ENCODE peak calls at places on chromosomes 2 and 18, in seven cellular contexts. One of them, this sample, is unnamed.

GRCh38 chr18:69528439-69528838 is 127.8 kb downstream of the DOK6 start:
- DNase-seq in GM12891: no peak
- DNase-seq in psoas muscle: no peak
- DNase-seq in sciatic nerve: no peak
- DNase-seq in cerebellum: no peak
- DNase-seq in C1 segment of cervical spinal cord: no peak
- DNase-seq in endothelial cell: no peak
- DNase-seq in this sample: no peak

GRCh38 chr2:204825054-204825453 is 279.8 kb downstream of the PARD3B start:
- DNase-seq in psoas muscle: no peak
- DNase-seq in GM12891: no peak
- DNase-seq in endothelial cell: no peak
- DNase-seq in sciatic nerve: no peak
- DNase-seq in C1 segment of cervical spinal cord: no peak
- DNase-seq in cerebellum: no peak
- DNase-seq in this sample: no peak

GRCh38 chr2:60100034-60100433 is 453.4 kb downstream of the BCL11A start:
- DNase-seq in GM12891: no peak
- DNase-seq in C1 segment of cervical spinal cord: no peak
- DNase-seq in psoas muscle: peak; percentile 60
- DNase-seq in endothelial cell: no peak
- DNase-seq in cerebellum: no peak
- DNase-seq in sciatic nerve: no peak
- DNase-seq in this sample: no peak

GRCh38 chr2:171878481-171878993 is 15.5 kb downstream of the SLC25A12 start:
- DNase-seq in psoas muscle: no peak
- DNase-seq in sciatic nerve: no peak
- DNase-seq in C1 segment of cervical spinal cord: no peak
- DNase-seq in GM12891: no peak
- DNase-seq in cerebellum: no peak
- DNase-seq in endothelial cell: no peak
- DNase-seq in this sample: no peak

GRCh38 chr2:126187665-126188064 is 468.3 kb upstream of the GYPC start:
- DNase-seq in psoas muscle: no peak
- DNase-seq in endothelial cell: no peak
- DNase-seq in cerebellum: no peak
- DNase-seq in C1 segment of cervical spinal cord: no peak
- DNase-seq in GM12891: no peak
- DNase-seq in sciatic nerve: no peak
- DNase-seq in this sample: no peak

GRCh38 chr2:230905448-230906430 is 19.3 kb downstream of the GPR55 start:
- DNase-seq in cerebellum: no peak
- DNase-seq in sciatic nerve: peak; percentile 39
- DNase-seq in psoas muscle: no peak
- DNase-seq in GM12891: no peak
- DNase-seq in endothelial cell: no peak
- DNase-seq in C1 segment of cervical spinal cord: no peak
- DNase-seq in this sample: no peak

GRCh38 chr2:14427982-14428567 is 204.4 kb upstream of the LRATD1 start:
- DNase-seq in endothelial cell: no peak
- DNase-seq in cerebellum: no peak
- DNase-seq in C1 segment of cervical spinal cord: no peak
- DNase-seq in GM12891: no peak
- DNase-seq in psoas muscle: no peak
- DNase-seq in sciatic nerve: no peak
- DNase-seq in this sample: no peak

GRCh38 chr2:120218181-120218580 is 5.0 kb downstream of the TMEM185B start:
- DNase-seq in sciatic nerve: no peak
- DNase-seq in cerebellum: no peak
- DNase-seq in psoas muscle: no peak
- DNase-seq in endothelial cell: no peak
- DNase-seq in C1 segment of cervical spinal cord: no peak
- DNase-seq in GM12891: no peak
- DNase-seq in this sample: no peak

GRCh38 chr2:158394453-158394852 is 62.1 kb downstream of the CCDC148 start:
- DNase-seq in GM12891: no peak
- DNase-seq in endothelial cell: no peak
- DNase-seq in sciatic nerve: no peak
- DNase-seq in cerebellum: no peak
- DNase-seq in psoas muscle: no peak
- DNase-seq in C1 segment of cervical spinal cord: no peak
- DNase-seq in this sample: no peak

GRCh38 chr2:237818066-237818473 is 19.5 kb downstream of the RBM44 start:
- DNase-seq in C1 segment of cervical spinal cord: no peak
- DNase-seq in psoas muscle: no peak
- DNase-seq in cerebellum: no peak
- DNase-seq in sciatic nerve: no peak
- DNase-seq in endothelial cell: no peak
- DNase-seq in GM12891: no peak
- DNase-seq in this sample: no peak

GRCh38 chr2:195318440-195319111 is 338.4 kb upstream of the SLC39A10 start:
- DNase-seq in cerebellum: peak; percentile 44
- DNase-seq in endothelial cell: peak; percentile 38
- DNase-seq in psoas muscle: no peak
- DNase-seq in GM12891: peak; percentile 5
- DNase-seq in C1 segment of cervical spinal cord: peak; percentile 18
- DNase-seq in sciatic nerve: no peak
- DNase-seq in this sample: peak; percentile 42

GRCh38 chr18:33184918-33185317 is 255.6 kb downstream of the CCDC178 start:
- DNase-seq in psoas muscle: no peak
- DNase-seq in cerebellum: no peak
- DNase-seq in sciatic nerve: no peak
- DNase-seq in GM12891: no peak
- DNase-seq in C1 segment of cervical spinal cord: no peak
- DNase-seq in endothelial cell: no peak
- DNase-seq in this sample: no peak

GRCh38 chr2:114128255-114128654 is 238.4 kb downstream of the ACTR3 start:
- DNase-seq in endothelial cell: no peak
- DNase-seq in C1 segment of cervical spinal cord: no peak
- DNase-seq in sciatic nerve: no peak
- DNase-seq in psoas muscle: no peak
- DNase-seq in GM12891: no peak
- DNase-seq in cerebellum: no peak
- DNase-seq in this sample: no peak

GRCh38 chr2:45269149-45269793 is 260.0 kb upstream of the SIX2 start:
- DNase-seq in endothelial cell: no peak
- DNase-seq in cerebellum: no peak
- DNase-seq in sciatic nerve: no peak
- DNase-seq in GM12891: no peak
- DNase-seq in C1 segment of cervical spinal cord: no peak
- DNase-seq in psoas muscle: no peak
- DNase-seq in this sample: no peak

This sample was measured in anterior cingulate cortex.